ENCODE peak calls at places on chromosomes 11 and 22, in five cellular contexts. One of them, this sample, is unnamed.

GRCh38 chr11:128174465-128175101 is 412.8 kb downstream of the ETS1 start:
- DNase-seq in transverse colon: no peak
- DNase-seq in prostate gland: no peak
- DNase-seq in GM23338: peak
- DNase-seq in HCT116: no peak
- DNase-seq in this sample: no peak

GRCh38 chr11:33044281-33044680 is 4.9 kb downstream of the TCP11L1 start:
- DNase-seq in HCT116: no peak
- DNase-seq in prostate gland: no peak
- DNase-seq in GM23338: no peak
- DNase-seq in transverse colon: no peak
- DNase-seq in this sample: no peak

GRCh38 chr22:50270302-50271010 is at the start of gene MAPK11:
- DNase-seq in prostate gland: peak
- DNase-seq in GM23338: peak
- DNase-seq in transverse colon: peak
- DNase-seq in HCT116: no peak
- DNase-seq in this sample: no peak

GRCh38 chr22:42754658-42755057 is 34.0 kb upstream of the A4GALT start:
- DNase-seq in GM23338: no peak
- DNase-seq in HCT116: no peak
- DNase-seq in transverse colon: no peak
- DNase-seq in prostate gland: no peak
- DNase-seq in this sample: no peak

GRCh38 chr11:78770931-78771330 is 196.3 kb upstream of the NARS2 start:
- DNase-seq in GM23338: no peak
- DNase-seq in HCT116: no peak
- DNase-seq in prostate gland: no peak
- DNase-seq in transverse colon: no peak
- DNase-seq in this sample: no peak

GRCh38 chr11:36376315-36376887 is 80.3 kb downstream of the PRR5L start:
- DNase-seq in prostate gland: no peak
- DNase-seq in GM23338: peak
- DNase-seq in HCT116: no peak
- DNase-seq in transverse colon: peak
- DNase-seq in this sample: no peak

GRCh38 chr11:7677801-7678201 is 4.5 kb upstream of the CYB5R2 start:
- DNase-seq in prostate gland: no peak
- DNase-seq in HCT116: no peak
- DNase-seq in transverse colon: no peak
- DNase-seq in GM23338: no peak
- DNase-seq in this sample: no peak

GRCh38 chr11:123251656-123252344 is 56.8 kb upstream of the CLMP start:
- DNase-seq in transverse colon: peak
- DNase-seq in prostate gland: no peak
- DNase-seq in GM23338: no peak
- DNase-seq in HCT116: no peak
- DNase-seq in this sample: no peak

GRCh38 chr11:116459233-116459632 is 313.6 kb downstream of the BUD13 start:
- DNase-seq in HCT116: no peak
- DNase-seq in prostate gland: no peak
- DNase-seq in GM23338: no peak
- DNase-seq in transverse colon: peak
- DNase-seq in this sample: no peak

GRCh38 chr22:48575567-48576332 is 1251.9 kb downstream of the BRD1 start:
- DNase-seq in prostate gland: no peak
- DNase-seq in transverse colon: no peak
- DNase-seq in HCT116: no peak
- DNase-seq in GM23338: no peak
- DNase-seq in this sample: no peak

GRCh38 chr22:44395116-44396005 is 82.6 kb upstream of the SHISAL1 start:
- DNase-seq in GM23338: no peak
- DNase-seq in transverse colon: peak
- DNase-seq in prostate gland: no peak
- DNase-seq in HCT116: no peak
- DNase-seq in this sample: peak

GRCh38 chr11:12810497-12810896 is 136.3 kb downstream of the TEAD1 start:
- DNase-seq in GM23338: no peak
- DNase-seq in HCT116: no peak
- DNase-seq in transverse colon: no peak
- DNase-seq in prostate gland: no peak
- DNase-seq in this sample: no peak

GRCh38 chr11:57477507-57478189 is 17.3 kb downstream of the RTN4RL2 start:
- DNase-seq in GM23338: peak
- DNase-seq in HCT116: no peak
- DNase-seq in prostate gland: peak
- DNase-seq in transverse colon: peak
- DNase-seq in this sample: no peak

GRCh38 chr22:20259336-20259705 is 8.8 kb downstream of the RTN4R start:
- DNase-seq in prostate gland: no peak
- DNase-seq in transverse colon: no peak
- DNase-seq in GM23338: no peak
- DNase-seq in HCT116: no peak
- DNase-seq in this sample: no peak

GRCh38 chr22:34102633-34103032 is 182.4 kb upstream of the LARGE1 start:
- DNase-seq in GM23338: peak
- DNase-seq in prostate gland: no peak
- DNase-seq in transverse colon: no peak
- DNase-seq in HCT116: no peak
- DNase-seq in this sample: no peak

GRCh38 chr11:60871378-60872061 is 4.2 kb downstream of the ZP1 start:
- DNase-seq in transverse colon: no peak
- DNase-seq in prostate gland: no peak
- DNase-seq in GM23338: no peak
- DNase-seq in HCT116: no peak
- DNase-seq in this sample: no peak

GRCh38 chr22:26643368-26644100 is 13.9 kb upstream of the MIAT start:
- DNase-seq in GM23338: peak
- DNase-seq in transverse colon: no peak
- DNase-seq in HCT116: no peak
- DNase-seq in prostate gland: no peak
- DNase-seq in this sample: no peak

GRCh38 chr11:82631722-82632630 is 101.7 kb downstream of the FAM181B start:
- DNase-seq in prostate gland: no peak
- DNase-seq in transverse colon: no peak
- DNase-seq in GM23338: no peak
- DNase-seq in HCT116: no peak
- DNase-seq in this sample: no peak

GRCh38 chr11:43021466-43021865 is 290.3 kb upstream of the API5 start:
- DNase-seq in transverse colon: no peak
- DNase-seq in prostate gland: no peak
- DNase-seq in GM23338: peak
- DNase-seq in HCT116: no peak
- DNase-seq in this sample: no peak

GRCh38 chr11:60855726-60856633 is at the start of gene PTGDR2:
- DNase-seq in prostate gland: no peak
- DNase-seq in GM23338: no peak
- DNase-seq in transverse colon: peak
- DNase-seq in HCT116: no peak
- DNase-seq in this sample: no peak

GRCh38 chr22:49350441-49351121 is 477.1 kb downstream of the BRD1 start:
- DNase-seq in GM23338: no peak
- DNase-seq in prostate gland: no peak
- DNase-seq in HCT116: no peak
- DNase-seq in transverse colon: peak
- DNase-seq in this sample: no peak

GRCh38 chr22:50169774-50170341 is 673 bp upstream of the PANX2 start:
- DNase-seq in HCT116: no peak
- DNase-seq in transverse colon: no peak
- DNase-seq in GM23338: peak
- DNase-seq in prostate gland: no peak
- DNase-seq in this sample: no peak

GRCh38 chr11:46222485-46223251 is 54.8 kb upstream of the CREB3L1 start:
- DNase-seq in GM23338: no peak
- DNase-seq in prostate gland: no peak
- DNase-seq in HCT116: no peak
- DNase-seq in transverse colon: no peak
- DNase-seq in this sample: no peak

GRCh38 chr11:80031014-80031565 is 590.3 kb upstream of the TENM4 start:
- DNase-seq in GM23338: no peak
- DNase-seq in prostate gland: no peak
- DNase-seq in transverse colon: no peak
- DNase-seq in HCT116: no peak
- DNase-seq in this sample: no peak

GRCh38 chr11:94147433-94147845 is 18.8 kb downstream of the PANX1 start:
- DNase-seq in GM23338: no peak
- DNase-seq in prostate gland: no peak
- DNase-seq in transverse colon: no peak
- DNase-seq in HCT116: no peak
- DNase-seq in this sample: no peak

GRCh38 chr11:76839326-76839725 is 21.4 kb upstream of the ACER3 start:
- DNase-seq in transverse colon: peak
- DNase-seq in prostate gland: no peak
- DNase-seq in HCT116: peak
- DNase-seq in GM23338: no peak
- DNase-seq in this sample: no peak

GRCh38 chr11:44851496-44851895 is 99.2 kb downstream of the TP53I11 start:
- DNase-seq in GM23338: no peak
- DNase-seq in HCT116: no peak
- DNase-seq in transverse colon: no peak
- DNase-seq in prostate gland: no peak
- DNase-seq in this sample: no peak

GRCh38 chr11:10490032-10490397 is 35.0 kb downstream of the AMPD3 start:
- DNase-seq in HCT116: no peak
- DNase-seq in transverse colon: no peak
- DNase-seq in prostate gland: no peak
- DNase-seq in GM23338: no peak
- DNase-seq in this sample: peak

DNA sequence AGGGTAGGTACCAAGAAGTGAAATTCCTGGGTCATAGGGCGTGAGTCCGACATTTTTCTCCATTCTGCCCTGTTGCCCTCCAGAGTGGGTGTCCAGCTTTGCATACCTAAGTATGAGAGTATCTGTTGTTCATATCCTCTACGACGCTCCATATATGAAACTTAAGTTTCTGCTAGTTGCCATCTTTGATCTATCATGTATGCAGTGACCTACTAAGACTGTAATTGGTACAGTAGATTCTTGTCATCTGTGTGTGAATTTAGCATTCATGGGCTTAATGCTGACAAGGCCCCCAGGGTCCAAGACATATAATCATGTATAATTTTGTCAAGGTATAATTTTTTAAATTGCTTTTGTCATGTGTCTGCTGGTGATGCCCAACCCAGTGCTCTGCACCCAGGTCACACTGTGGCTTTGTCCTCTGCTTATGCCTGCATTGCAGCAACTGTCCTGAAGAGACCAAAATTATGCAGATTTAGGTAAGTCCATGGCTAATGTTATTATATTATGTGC is 12.1 kb downstream of the NEAT1 start:
- DNase-seq in prostate gland: no peak
- DNase-seq in HCT116: no peak
- DNase-seq in GM23338: no peak
- DNase-seq in transverse colon: peak
- DNase-seq in this sample: no peak
- TF ChIP-seq POLR2AphosphoS5 in prostate gland: no peak
- TF ChIP-seq POLR2AphosphoS5 in HCT116: no peak
- TF ChIP-seq POLR2AphosphoS5 in GM23338: no peak
- TF ChIP-seq POLR2AphosphoS5 in transverse colon: peak
- TF ChIP-seq POLR2AphosphoS5 in this sample: no peak

GRCh38 chr22:21569459-21570161 is 2.1 kb downstream of the UBE2L3 start:
- DNase-seq in transverse colon: no peak
- DNase-seq in GM23338: no peak
- DNase-seq in HCT116: no peak
- DNase-seq in prostate gland: no peak
- DNase-seq in this sample: no peak
- H3K4me3 ChIP-seq in transverse colon: peak
- H3K4me3 ChIP-seq in GM23338: peak
- H3K4me3 ChIP-seq in HCT116: peak
- H3K4me3 ChIP-seq in prostate gland: no peak
- H3K4me3 ChIP-seq in this sample: peak

DNA sequence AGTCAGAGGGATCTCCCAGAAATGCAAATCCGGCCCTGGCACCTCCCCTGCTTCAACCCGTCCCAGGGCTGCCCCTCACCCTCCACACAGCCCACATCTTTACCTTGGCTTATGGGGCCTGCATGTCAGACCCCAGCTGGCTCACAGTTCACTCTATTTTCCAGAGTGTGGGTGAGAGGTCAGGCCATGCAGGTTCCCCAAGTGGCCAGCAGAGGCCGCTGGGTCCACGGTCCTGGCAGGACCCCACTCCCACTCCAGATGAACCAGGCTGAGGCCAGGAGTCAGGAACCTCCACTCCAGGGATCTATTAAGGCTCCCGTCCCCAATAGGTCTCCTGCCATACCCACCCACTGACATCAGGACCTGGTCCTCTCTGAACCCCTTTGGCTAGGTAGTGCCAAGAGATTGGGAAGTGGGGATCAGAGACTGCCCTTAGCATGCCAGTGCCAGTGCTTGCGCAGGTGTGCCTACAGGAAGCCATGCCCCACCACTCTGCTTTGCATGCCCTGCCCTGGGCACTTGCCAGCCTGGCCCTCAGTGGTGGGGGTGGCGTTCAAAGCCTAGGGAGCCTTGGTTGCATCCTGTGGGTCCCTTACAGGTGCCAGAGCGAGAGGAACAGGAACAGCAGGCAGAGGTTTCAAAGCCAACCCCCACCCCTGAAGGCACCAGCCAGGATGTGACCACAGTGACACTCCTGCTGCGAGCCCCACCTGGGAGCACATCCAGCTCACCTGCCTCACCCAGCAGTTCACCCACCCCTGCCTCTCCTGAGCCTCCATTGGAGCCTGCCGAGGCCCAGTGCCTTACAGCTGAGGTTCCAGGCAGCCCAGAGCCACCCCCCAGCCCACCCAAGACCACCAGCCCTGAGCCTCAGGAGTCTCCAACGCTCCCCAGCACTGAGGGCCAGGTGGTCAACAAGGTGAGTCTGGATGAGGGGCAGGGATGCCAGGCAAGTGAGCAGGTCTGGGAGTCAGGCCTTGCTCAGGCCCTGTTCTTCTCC is 8.3 kb downstream of the SMTN start:
- DNase-seq in HCT116: no peak
- DNase-seq in transverse colon: peak
- DNase-seq in GM23338: peak
- DNase-seq in prostate gland: no peak
- DNase-seq in this sample: peak
- TF ChIP-seq POLR2AphosphoS5 in HCT116: no peak
- TF ChIP-seq POLR2AphosphoS5 in transverse colon: no peak
- TF ChIP-seq POLR2AphosphoS5 in GM23338: no peak
- TF ChIP-seq POLR2AphosphoS5 in prostate gland: peak
- TF ChIP-seq POLR2AphosphoS5 in this sample: no peak

GRCh38 chr11:20160425-20161229 is at the start of gene DBX1:
- DNase-seq in transverse colon: no peak
- DNase-seq in GM23338: peak
- DNase-seq in prostate gland: no peak
- DNase-seq in HCT116: no peak
- DNase-seq in this sample: no peak

GRCh38 chr11:20161230-20161918 is 1.1 kb upstream of the DBX1 start:
- DNase-seq in transverse colon: no peak
- DNase-seq in GM23338: peak
- DNase-seq in HCT116: no peak
- DNase-seq in prostate gland: no peak
- DNase-seq in this sample: no peak

GRCh38 chr11:20158597-20159257 is 1.5 kb downstream of the DBX1 start:
- DNase-seq in transverse colon: peak
- DNase-seq in HCT116: no peak
- DNase-seq in prostate gland: peak
- DNase-seq in GM23338: peak
- DNase-seq in this sample: no peak

GRCh38 chr11:20157768-20158167 is 2.5 kb downstream of the DBX1 start:
- DNase-seq in prostate gland: no peak
- DNase-seq in HCT116: no peak
- DNase-seq in transverse colon: no peak
- DNase-seq in GM23338: peak
- DNase-seq in this sample: no peak

GRCh38 chr11:20159680-20160381 is 444 bp downstream of the DBX1 start:
- DNase-seq in prostate gland: no peak
- DNase-seq in GM23338: peak
- DNase-seq in transverse colon: no peak
- DNase-seq in HCT116: no peak
- DNase-seq in this sample: no peak
- H3K4me3 ChIP-seq in prostate gland: no peak
- H3K4me3 ChIP-seq in GM23338: peak
- H3K4me3 ChIP-seq in transverse colon: no peak
- H3K4me3 ChIP-seq in HCT116: no peak
- H3K4me3 ChIP-seq in this sample: no peak